ENCODE peak calls at places on chromosomes 11 and 22, in ten cellular contexts. X is neuronal stem cell; F is IMR-90; L is fibroblast of lung; W is hepatocyte; N is CD8-positive, alpha-beta T cell; B is GM23248; G is CD8-positive, alpha-beta memory T cell; M is SK-N-SH; D is MM.1S. R is an unnamed sample. For H3K9me3, the result is how much of the 10 kb centered on the place peaks cover.

GRCh38 chr22:37421468-37421877 is 5.8 kb downstream of the ELFN2 start:
- DNase-seq in X (no peak), N (no peak), M (no peak), D (no peak), W (no peak), F (no peak), G (no peak), L (no peak), B (no peak), R (no peak)

GRCh38 chr22:29268511-29269229 is 602 bp downstream of the EWSR1 start:
- DNase-seq in X (peak), W (peak), F (peak), D (peak), M (peak), B (peak), G (peak), N (no peak), L (peak), R (no peak)

GRCh38 chr22:27879923-27880322 is 39.1 kb downstream of the PITPNB start:
- DNase-seq in N (no peak), M (peak), W (peak), B (peak), F (peak), G (no peak), X (no peak), L (peak), D (peak), R (no peak)

GRCh38 chr11:115652501-115652900 is 148.3 kb upstream of the CADM1 start:
- DNase-seq in X (no peak), L (no peak), D (no peak), F (no peak), M (no peak), N (no peak), G (no peak), W (no peak), B (no peak), R (no peak)

GRCh38 chr11:125514336-125515101 is 18.5 kb upstream of the FEZ1 start:
- DNase-seq in G (peak), M (peak), F (peak), L (peak), N (peak), B (peak), D (peak), X (no peak), W (peak), R (peak)

GRCh38 chr11:44464741-44465140 is 100.7 kb upstream of the CD82 start:
- DNase-seq in F (no peak), M (no peak), G (no peak), B (no peak), N (no peak), L (no peak), W (no peak), X (no peak), D (no peak), R (no peak)

GRCh38 chr11:67252831-67253239 is 13.4 kb upstream of the GRK2 start:
- DNase-seq in M (no peak), X (no peak), L (peak), B (peak), D (peak), W (no peak), G (no peak), N (no peak), F (peak), R (peak)

GRCh38 chr22:43467171-43467570 is 55.4 kb downstream of the MPPED1 start:
- DNase-seq in W (no peak), B (no peak), G (no peak), N (no peak), F (no peak), D (no peak), M (no peak), L (no peak), X (no peak), R (no peak)

DNA sequence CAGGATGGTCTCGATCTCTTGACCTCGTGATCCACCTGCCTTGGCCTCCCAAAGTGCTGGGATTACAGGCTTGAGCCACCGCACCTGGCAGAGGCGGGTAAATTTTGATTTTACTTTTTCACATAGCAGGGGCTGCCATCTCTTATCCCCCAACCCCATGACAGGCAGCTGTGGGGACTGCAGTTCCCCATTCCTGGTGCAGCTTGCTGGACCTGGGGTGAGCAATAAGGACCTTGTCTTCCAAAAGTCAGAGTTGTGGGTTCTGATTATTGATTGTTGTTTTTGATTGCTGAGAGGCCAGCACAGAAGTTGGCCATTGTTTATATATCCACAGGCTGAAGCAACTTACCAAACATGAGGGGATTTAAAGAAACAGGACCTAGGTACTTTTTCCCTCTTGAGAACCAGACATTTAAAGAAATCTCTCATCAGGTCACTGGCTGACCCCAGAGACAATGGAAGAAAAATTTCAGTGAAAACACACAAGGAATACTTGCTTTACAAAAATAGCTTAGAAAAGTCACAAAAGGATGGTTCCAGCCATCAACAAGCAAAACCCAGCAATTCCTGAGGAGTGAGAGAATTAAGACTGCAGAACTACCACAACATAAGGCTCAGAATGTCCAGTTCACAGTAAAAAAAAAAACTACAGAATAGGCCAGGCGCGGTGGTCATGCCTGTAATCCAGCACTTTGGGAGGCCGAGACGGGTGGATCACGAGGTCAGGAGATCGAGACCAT is 22.0 kb upstream of the MAPK1 start:
- DNase-seq in W (no peak), G (no peak), B (no peak), D (no peak), L (no peak), X (no peak), M (no peak), F (no peak), N (no peak), R (no peak)
- H3K9me3 ChIP-seq in W (under half), G (under half), B (under half), D (under half), L (under half), X (under half), M (under half), F (under half), N (under half), R (under half)

DNA sequence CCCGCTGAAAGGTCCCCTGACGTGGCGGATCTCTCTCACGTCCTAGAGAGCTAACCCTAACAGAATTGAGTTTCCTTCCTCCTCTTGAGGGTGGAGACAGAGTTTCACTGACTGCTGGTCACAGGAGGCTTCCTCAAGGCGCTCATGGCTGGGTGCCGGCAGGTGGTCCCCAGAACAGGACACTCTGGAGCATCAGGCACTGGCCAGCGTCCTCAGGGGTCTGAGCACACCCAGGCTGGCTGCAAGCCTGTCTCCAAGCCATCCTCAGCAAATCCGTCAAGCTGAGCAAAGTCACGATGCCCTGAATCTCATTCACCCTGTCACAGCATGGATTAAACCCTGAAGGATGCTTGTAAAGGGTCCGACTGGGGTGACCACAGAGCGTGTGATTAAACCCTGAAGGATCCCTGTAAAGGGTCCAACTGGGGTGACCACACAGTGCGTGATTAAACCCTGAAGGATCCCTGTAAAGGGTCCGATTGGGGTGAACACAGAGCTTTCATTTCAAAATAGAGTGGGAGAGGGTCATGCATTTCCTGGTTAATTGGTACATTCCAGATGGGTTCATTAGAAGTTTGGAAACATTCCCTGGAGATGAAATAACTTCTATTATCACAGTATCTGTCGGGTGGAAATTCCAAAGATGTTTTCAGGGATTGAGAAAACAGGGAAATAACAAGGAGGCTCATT is 473.0 kb downstream of the BRD1 start:
- DNase-seq in B (no peak), F (no peak), M (peak), X (no peak), W (no peak), N (no peak), G (no peak), D (no peak), L (no peak), R (peak)
- H3K9me3 ChIP-seq in B (under half), F (half or more), M (under half), X (under half), W (under half), N (under half), G (under half), D (under half), L (under half), R (under half)

DNA sequence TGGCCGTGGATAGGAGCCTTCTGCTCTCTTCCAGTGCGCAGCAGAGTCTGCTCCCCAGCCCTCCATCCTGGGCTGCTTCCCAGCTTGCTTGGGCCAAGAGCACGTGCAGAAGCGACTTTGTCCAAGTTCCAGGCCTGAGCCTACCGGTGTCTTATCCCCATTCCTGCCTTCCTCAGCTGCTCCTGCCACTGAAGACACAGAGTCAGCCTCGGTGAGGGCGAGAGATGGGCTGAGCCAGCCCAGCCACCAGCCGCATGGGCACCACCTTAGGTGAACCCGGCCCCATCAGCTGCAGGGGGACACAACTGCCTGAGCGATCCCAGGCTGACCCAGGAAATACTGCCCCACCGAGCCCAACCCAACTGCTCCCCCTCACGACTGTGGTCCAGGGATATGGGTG is 847.8 kb downstream of the TBC1D22A start:
- DNase-seq in G (no peak), F (no peak), B (no peak), W (no peak), N (no peak), D (no peak), X (no peak), M (no peak), L (no peak), R (no peak)
- H3K9me3 ChIP-seq in G (under half), F (half or more), B (under half), W (under half), N (under half), D (under half), X (under half), M (under half), L (under half), R (under half)

GRCh38 chr11:2631161-2631560 is 68.6 kb downstream of the KCNQ1OT1 start:
- DNase-seq in X (no peak), F (no peak), B (no peak), N (no peak), M (no peak), L (no peak), D (no peak), G (no peak), W (no peak), R (no peak)

GRCh38 chr11:2621919-2622318 is 77.9 kb downstream of the KCNQ1OT1 start:
- DNase-seq in N (no peak), D (peak), F (no peak), M (no peak), G (no peak), L (no peak), X (no peak), B (no peak), W (no peak), R (no peak)

GRCh38 chr11:2630679-2631078 is 69.1 kb downstream of the KCNQ1OT1 start:
- DNase-seq in X (no peak), M (no peak), L (no peak), D (no peak), W (no peak), B (no peak), N (no peak), F (no peak), G (no peak), R (no peak)

DNA sequence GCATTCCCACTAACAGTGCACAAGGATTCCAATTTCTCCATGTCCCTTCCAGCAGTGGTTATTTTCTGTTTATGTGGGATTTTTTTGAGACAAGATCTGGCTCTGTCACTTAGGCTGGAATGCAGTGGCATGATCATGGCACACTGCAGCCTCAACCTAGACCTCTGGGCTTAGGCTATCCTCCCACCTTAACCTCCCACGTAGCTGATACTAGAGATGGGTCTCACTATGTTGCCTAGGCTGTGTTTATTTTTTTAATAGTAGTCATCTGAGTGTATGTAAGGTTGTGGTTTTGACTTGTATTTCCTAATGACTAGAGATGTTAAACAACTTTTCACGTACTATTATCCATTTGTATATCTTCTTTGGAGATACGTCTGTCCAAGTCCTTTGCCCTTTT is 74.6 kb downstream of the KCNQ1OT1 start:
- DNase-seq in W (no peak), G (no peak), F (peak), M (no peak), N (no peak), L (no peak), B (no peak), X (no peak), D (no peak), R (no peak)
- H3K9me3 ChIP-seq in W (under half), G (under half), F (under half), M (under half), N (under half), L (under half), B (under half), X (under half), D (under half), R (under half)

GRCh38 chr11:59247535-59248227 is 35.0 kb upstream of the MPEG1 start:
- DNase-seq in W (no peak), L (peak), D (no peak), B (peak), G (no peak), F (peak), N (no peak), M (no peak), X (no peak), R (no peak)

GRCh38 chr11:59249535-59249934 is 36.8 kb upstream of the MPEG1 start:
- DNase-seq in F (no peak), D (no peak), L (no peak), G (no peak), B (no peak), W (no peak), X (no peak), M (no peak), N (no peak), R (no peak)

GRCh38 chr11:59240322-59240721 is 27.6 kb upstream of the MPEG1 start:
- DNase-seq in F (no peak), N (no peak), L (no peak), D (no peak), B (no peak), X (no peak), G (no peak), W (no peak), M (no peak), R (no peak)

GRCh38 chr11:59243633-59244032 is 30.9 kb upstream of the MPEG1 start:
- DNase-seq in L (no peak), M (no peak), B (no peak), F (peak), D (no peak), G (no peak), W (no peak), X (no peak), N (no peak), R (no peak)
- H3K9me3 ChIP-seq in L (under half), M (under half), B (under half), F (under half), D (under half), G (under half), W (under half), X (under half), N (under half), R (under half)

DNA sequence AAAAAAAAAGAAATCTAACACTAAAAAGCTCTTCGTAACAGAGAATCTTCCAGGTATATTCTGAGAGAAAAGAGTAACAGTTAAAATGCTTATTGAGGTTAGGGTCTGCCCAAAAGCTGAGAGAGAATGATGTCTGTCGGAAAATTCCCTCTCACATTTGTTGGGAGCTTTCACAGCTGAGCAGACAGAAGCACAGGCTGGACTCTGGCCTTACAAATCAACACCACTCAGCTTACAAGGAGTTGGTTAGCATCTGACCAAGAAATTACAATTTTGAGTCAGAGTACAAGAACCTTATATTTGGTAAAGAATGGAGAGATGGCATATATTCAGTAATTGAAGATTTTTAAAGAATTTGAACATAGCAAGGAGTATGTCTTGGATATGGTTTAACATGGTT is 1561.0 kb upstream of the RAG2 start:
- DNase-seq in G (no peak), F (no peak), W (no peak), X (no peak), L (no peak), B (no peak), N (no peak), M (no peak), D (no peak), R (no peak)
- H3K9me3 ChIP-seq in G (under half), F (under half), W (under half), X (under half), L (under half), B (under half), N (under half), M (under half), D (under half), R (under half)

DNA sequence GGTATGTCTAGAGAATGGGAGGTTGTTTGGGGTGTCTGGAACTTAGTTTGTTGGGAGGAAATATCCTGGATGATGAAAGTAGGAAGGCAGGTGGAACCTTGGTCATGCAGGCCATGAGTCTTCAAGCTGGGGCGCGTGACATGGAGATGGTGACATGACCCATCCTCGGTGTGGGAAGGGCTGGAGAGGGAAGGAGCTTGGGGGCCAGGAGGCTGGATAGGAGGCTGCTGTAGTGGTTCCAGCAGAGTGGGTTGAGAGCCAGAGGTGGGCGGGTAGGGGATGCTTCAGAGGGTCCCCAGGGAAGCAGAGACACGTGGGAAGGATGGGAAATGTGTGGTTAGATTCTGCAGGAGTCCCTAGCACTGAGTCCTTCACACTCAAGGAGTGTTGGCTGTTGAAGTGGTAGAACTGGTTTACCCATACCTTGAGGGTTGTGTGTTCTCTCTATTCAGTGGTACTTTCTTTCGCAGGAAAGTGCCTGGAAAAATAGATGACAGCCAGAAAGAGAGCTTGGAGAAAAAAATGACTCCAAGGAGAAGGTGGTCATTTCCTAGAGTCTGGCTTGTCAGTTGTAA is 56.8 kb downstream of the LDLRAD3 start:
- DNase-seq in X (no peak), B (no peak), W (no peak), D (no peak), M (no peak), G (no peak), F (no peak), N (no peak), L (no peak), R (no peak)
- H3K9me3 ChIP-seq in X (under half), B (under half), W (under half), D (under half), M (under half), G (under half), F (under half), N (under half), L (under half), R (under half)

GRCh38 chr11:71131861-71132260 is 120.5 kb downstream of the SHANK2 start:
- DNase-seq in B (no peak), G (no peak), X (peak), N (no peak), L (no peak), F (no peak), M (no peak), W (no peak), D (no peak), R (no peak)
- H3K9me3 ChIP-seq in B (under half), G (under half), X (under half), N (under half), L (under half), F (under half), M (under half), W (under half), D (under half), R (under half)

GRCh38 chr11:134464981-134465730 is 53.1 kb upstream of the B3GAT1 start:
- DNase-seq in M (no peak), X (no peak), W (no peak), L (no peak), F (no peak), D (no peak), N (no peak), B (no peak), G (no peak), R (no peak)
- H3K9me3 ChIP-seq in M (under half), X (under half), W (under half), L (under half), F (under half), D (under half), N (under half), B (under half), G (under half), R (under half)

GRCh38 chr22:47296405-47297260 is 534.2 kb downstream of the TBC1D22A start:
- DNase-seq in D (no peak), M (peak), B (peak), N (no peak), W (no peak), G (no peak), X (no peak), F (no peak), L (no peak), R (no peak)
- H3K9me3 ChIP-seq in D (under half), M (under half), B (under half), N (under half), W (under half), G (under half), X (under half), F (under half), L (under half), R (under half)

R was measured in CD4-positive, alpha-beta T cell.